ENCODE peak calls at places on chromosomes 2 and 18, in four cellular contexts. H, L, O and S are unnamed samples.

GRCh38 chr2:1210352-1210751 is 202.9 kb upstream of the TPO start:
- DNase-seq in H (no peak), L (no peak), O (no peak), S (no peak)

GRCh38 chr2:241324775-241325174 is 9.1 kb downstream of the SEPTIN2 start:
- DNase-seq in H (no peak), L (no peak), O (no peak), S (no peak)

GRCh38 chr2:174729797-174730529 is 34.3 kb downstream of the CHRNA1 start:
- DNase-seq in H (peak; percentile 52), L (peak; percentile 58), O (no peak), S (no peak)

GRCh38 chr2:207284556-207285450 is 119.1 kb upstream of the KLF7 start:
- DNase-seq in H (no peak), L (no peak), O (no peak), S (no peak)

GRCh38 chr2:111522231-111522768 is 361.7 kb downstream of the ANAPC1 start:
- DNase-seq in H (peak; percentile 43), L (no peak), O (no peak), S (no peak)

GRCh38 chr18:23970161-23971153 is 44.1 kb upstream of the TTC39C start:
- DNase-seq in H (no peak), L (no peak), O (no peak), S (no peak)

GRCh38 chr18:52340466-52341378 is 725 bp downstream of the DCC start:
- DNase-seq in H (no peak), L (peak; percentile 16), O (no peak), S (no peak)

GRCh38 chr2:186532891-186533290 is 46.8 kb downstream of the ZC3H15 start:
- DNase-seq in H (peak; percentile 33), L (no peak), O (peak; percentile 29), S (no peak)

GRCh38 chr2:129892773-129893172 is 86.7 kb upstream of the RAB6C start:
- DNase-seq in H (no peak), L (no peak), O (no peak), S (no peak)

GRCh38 chr2:42086500-42086953 is 38.7 kb downstream of the PKDCC start:
- DNase-seq in H (peak; percentile 75), L (peak; percentile 74), O (peak; percentile 44), S (peak; percentile 55)

GRCh38 chr2:36564377-36564930 is 33.5 kb downstream of the FEZ2 start:
- DNase-seq in H (no peak), L (no peak), O (no peak), S (no peak)

GRCh38 chr2:127641846-127642510 is 4.0 kb upstream of the GPR17 start:
- DNase-seq in H (no peak), L (no peak), O (no peak), S (no peak)

GRCh38 chr2:151632993-151633592 is 101.2 kb downstream of the NEB start:
- DNase-seq in H (peak; percentile 45), L (no peak), O (no peak), S (peak; percentile 48)

GRCh38 chr18:1270081-1270480 is 365.4 kb downstream of the ADCYAP1 start:
- DNase-seq in H (no peak), L (no peak), O (no peak), S (no peak)

GRCh38 chr2:9675369-9676351 is 44.9 kb upstream of the YWHAQ start:
- DNase-seq in H (peak; percentile 97), L (peak; percentile 55), O (no peak), S (no peak)

GRCh38 chr2:239934571-239935171 is 90.5 kb downstream of the NDUFA10 start:
- DNase-seq in H (peak; percentile 65), L (peak; percentile 90), O (peak; percentile 55), S (no peak)

GRCh38 chr2:241966671-241967070 is 97.1 kb downstream of the RTP5 start:
- DNase-seq in H (no peak), L (no peak), O (no peak), S (no peak)

GRCh38 chr2:136917281-136917680 is 151.9 kb downstream of the THSD7B start:
- DNase-seq in H (no peak), L (peak; percentile 36), O (no peak), S (no peak)

GRCh38 chr18:56709463-56709862 is 58.3 kb downstream of the WDR7 start:
- DNase-seq in H (peak; percentile 90), L (no peak), O (peak; percentile 20), S (peak; percentile 56)

GRCh38 chr2:128716371-128716770 is 397.7 kb upstream of the HS6ST1 start:
- DNase-seq in H (no peak), L (no peak), O (no peak), S (no peak)

GRCh38 chr2:110729106-110729505 is 3.3 kb upstream of the ACOXL start:
- DNase-seq in H (no peak), L (peak; percentile 73), O (peak; percentile 33), S (no peak)

GRCh38 chr2:199923924-199924323 is 12.8 kb downstream of the C2orf69 start:
- DNase-seq in H (no peak), L (no peak), O (no peak), S (no peak)

GRCh38 chr2:26008851-26009566 is 24.9 kb upstream of the RAB10 start:
- DNase-seq in H (peak; percentile 91), L (no peak), O (no peak), S (peak; percentile 44)

GRCh38 chr2:229164545-229165249 is 106.4 kb downstream of the PID1 start:
- DNase-seq in H (peak; percentile 49), L (peak; percentile 7), O (no peak), S (no peak)

GRCh38 chr2:101076581-101076980 is 74.5 kb downstream of the RPL31 start:
- DNase-seq in H (no peak), L (no peak), O (no peak), S (no peak)

GRCh38 chr2:177030391-177031000 is 182.1 kb upstream of the HNRNPA3 start:
- DNase-seq in H (no peak), L (peak; percentile 38), O (no peak), S (no peak)

GRCh38 chr2:223050900-223051299 is 1.1 kb upstream of the KCNE4 start:
- DNase-seq in H (peak; percentile 54), L (no peak), O (no peak), S (no peak)

GRCh38 chr2:157497603-157498314 is 53.9 kb upstream of the CYTIP start:
- DNase-seq in H (peak; percentile 77), L (peak; percentile 65), O (peak; percentile 49), S (peak; percentile 77)

GRCh38 chr2:20595439-20596192 is 55.3 kb downstream of the HS1BP3 start:
- DNase-seq in H (no peak), L (no peak), O (no peak), S (peak; percentile 90)

GRCh38 chr2:223196331-223196730 is 144.3 kb downstream of the KCNE4 start:
- DNase-seq in H (no peak), L (no peak), O (no peak), S (no peak)

GRCh38 chr2:23777857-23778256 is 149.1 kb downstream of the ATAD2B start:
- DNase-seq in H (no peak), L (no peak), O (no peak), S (no peak)

GRCh38 chr2:45869165-45869501 is 217.7 kb downstream of the PRKCE start:
- DNase-seq in H (peak; percentile 63), L (no peak), O (no peak), S (no peak)
- H4K20me1 ChIP-seq in H (no peaks in the 10 kb centered on the region), L (no peaks in the 10 kb centered on the region), O (no peaks in the 10 kb centered on the region), S (no peaks in the 10 kb centered on the region)

GRCh38 chr2:172233947-172234715 is 131.4 kb upstream of the DLX2 start:
- DNase-seq in H (no peak), L (no peak), O (no peak), S (no peak)

GRCh38 chr2:172230783-172231446 is 128.2 kb upstream of the DLX2 start:
- DNase-seq in H (no peak), L (no peak), O (no peak), S (no peak)

GRCh38 chr2:172231508-172231907 is 128.8 kb upstream of the DLX2 start:
- DNase-seq in H (no peak), L (no peak), O (no peak), S (no peak)

GRCh38 chr2:172232638-172233253 is 130.0 kb upstream of the DLX2 start:
- DNase-seq in H (no peak), L (no peak), O (no peak), S (no peak)

DNA sequence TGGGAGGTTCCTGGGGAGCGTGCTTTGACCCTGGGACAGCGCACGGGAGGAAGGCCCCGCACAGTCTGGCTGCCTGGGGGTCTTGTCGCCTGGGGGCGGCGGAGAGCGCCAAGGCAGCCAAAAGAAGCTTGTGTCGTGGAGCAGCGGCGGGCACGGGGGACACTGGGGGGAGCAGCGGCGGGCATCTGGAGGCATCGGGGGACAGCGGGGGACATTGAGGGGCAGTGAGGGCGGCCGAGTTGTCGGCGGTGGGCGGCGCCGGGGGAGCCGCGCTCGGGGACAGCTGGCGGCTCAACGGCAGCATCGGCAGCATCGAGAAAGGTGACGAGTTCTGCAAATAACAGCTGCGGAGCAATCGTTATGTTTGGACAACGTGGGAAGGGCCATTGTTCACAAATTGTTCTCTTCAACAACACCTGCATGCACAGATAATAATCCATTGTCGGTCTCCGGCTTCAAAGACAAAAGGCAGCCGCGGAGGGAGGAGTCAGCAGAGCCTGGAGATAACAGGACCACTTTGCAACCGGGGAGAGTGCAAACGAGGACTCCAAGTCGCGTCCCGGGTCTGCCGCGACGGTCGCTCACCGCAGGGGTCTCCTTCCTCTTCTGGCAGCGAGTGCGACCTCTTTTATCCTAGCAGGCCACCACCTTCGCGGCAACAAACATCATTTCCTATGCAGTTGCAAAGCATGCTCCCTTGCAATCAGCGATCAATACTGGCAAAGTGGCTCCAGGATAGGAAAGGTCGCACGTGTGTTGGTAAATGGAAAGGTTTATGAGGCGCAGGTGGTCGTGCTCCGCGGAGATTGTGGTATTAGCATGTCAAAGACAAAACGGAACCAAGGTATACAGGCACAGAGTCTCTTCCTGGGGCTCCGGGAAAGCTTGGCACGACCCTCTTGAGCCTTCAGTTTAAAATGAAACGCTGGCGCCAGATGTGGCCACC is 132.3 kb upstream of the DLX2 start:
- DNase-seq in H (peak; percentile 39), L (peak; percentile 75), O (peak; percentile 20), S (no peak)
- H3K27me3 ChIP-seq in H (peaks cover 25% of the 10 kb centered on the region), L (peaks cover 48% of the 10 kb centered on the region), O (peaks cover 43% of the 10 kb centered on the region), S (peaks cover 10% of the 10 kb centered on the region)

DNA sequence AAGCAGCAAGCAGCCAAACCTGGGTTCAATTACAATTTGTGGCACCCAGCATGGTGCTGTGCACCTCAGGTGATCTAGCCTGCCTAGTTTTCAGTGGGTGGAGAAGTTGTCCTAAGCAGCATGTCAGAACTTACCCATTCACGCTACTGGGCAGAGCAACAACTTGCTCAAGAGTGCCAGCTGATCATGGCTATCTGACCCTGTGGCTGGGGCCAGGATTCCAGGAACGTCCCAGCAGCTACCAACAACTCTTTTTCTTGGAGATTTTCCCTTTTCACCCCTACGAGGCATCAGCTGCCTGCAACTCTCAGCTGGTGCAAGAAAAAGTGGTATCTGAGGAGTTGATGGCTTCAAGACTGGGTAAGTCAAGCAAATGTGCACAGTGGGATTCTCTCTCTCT is 83.5 kb downstream of the SH3YL1 start:
- DNase-seq in H (no peak), L (no peak), O (no peak), S (no peak)
- H3K9me3 ChIP-seq in H (no peaks in the 10 kb centered on the region), L (peaks cover 23% of the 10 kb centered on the region), O (no peaks in the 10 kb centered on the region), S (no peaks in the 10 kb centered on the region)

DNA sequence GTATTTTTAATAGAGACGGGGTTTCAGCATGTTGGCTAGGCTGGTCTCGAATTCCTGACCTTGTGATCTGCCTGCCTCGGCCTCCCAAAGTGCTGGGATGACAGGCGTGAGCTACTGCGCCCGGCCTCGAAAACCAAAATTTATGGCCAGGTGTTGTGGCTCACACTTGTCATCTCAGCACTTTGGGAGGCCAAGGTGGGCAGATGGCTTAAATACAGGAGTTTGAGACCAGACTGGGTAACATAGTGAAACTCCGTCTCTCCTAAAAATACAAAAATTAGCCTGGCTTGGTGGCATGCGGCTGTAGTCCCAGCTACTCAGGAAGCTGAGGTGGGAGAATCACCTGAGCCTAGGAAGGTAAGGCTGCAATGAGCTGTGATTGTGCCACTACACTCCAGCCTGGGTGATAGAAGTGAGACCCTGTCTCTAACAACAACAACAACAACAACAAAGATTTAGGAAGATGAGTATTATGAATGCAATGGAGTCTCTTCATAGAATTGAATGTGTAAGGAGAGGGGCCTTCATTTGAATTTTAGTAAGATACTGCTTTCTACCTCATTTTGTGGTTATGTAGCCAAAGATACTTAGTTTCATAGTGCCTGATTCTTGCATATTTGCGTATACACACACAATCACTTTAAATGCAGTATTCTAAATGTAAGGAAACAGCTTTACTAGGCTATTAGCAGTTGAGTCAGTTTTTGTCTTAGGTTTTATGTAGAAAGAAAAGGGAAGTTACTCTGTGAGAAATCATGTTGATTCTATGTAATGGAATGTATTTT is 80.3 kb downstream of the HAUS1 start:
- DNase-seq in H (no peak), L (no peak), O (no peak), S (peak; percentile 86)
- H4K20me1 ChIP-seq in H (peaks cover 9% of the 10 kb centered on the region), L (peaks cover 19% of the 10 kb centered on the region), O (peaks cover under 1% of the 10 kb centered on the region), S (no peaks in the 10 kb centered on the region)